ENCODE peak calls at places on chromosomes 6 and 20, in seven cellular contexts. J is SW480; F is stimulated activated CD4-positive, alpha-beta T cell treated with anti-CD3 and anti-CD28 coated beads, Interleukin-15, amount 100 ng/mL, for 1 hour; B is A549; Z is endothelial cell; X is fibroblast of pulmonary artery; N is ELR. P is an unnamed sample.
A peak's percentile ranks its signal among the peaks of the same experiment; 100 is the strongest.

GRCh38 chr20:59961423-59961822 is 3.2 kb downstream of the CDH26 start:
- DNase-seq in J (no peak), N (no peak), X (no peak), Z (no peak), B (no peak), F (no peak), P (no peak)

GRCh38 chr6:152225231-152225934 is 411.8 kb downstream of the SYNE1 start:
- DNase-seq in B (no peak), X (no peak), F (no peak), N (no peak), Z (no peak), J (no peak), P (no peak)

GRCh38 chr6:167292301-167293087 is 1.4 kb downstream of the UNC93A start:
- DNase-seq in X (no peak), J (no peak), N (no peak), F (no peak), B (no peak), Z (no peak), P (no peak)

GRCh38 chr6:100719883-100720682 is 161.0 kb downstream of the ASCC3 start:
- DNase-seq in B (peak; percentile 0), N (peak; percentile 52), X (peak; percentile 69), F (no peak), J (peak; percentile 9), Z (no peak), P (no peak)

GRCh38 chr20:24950128-24950835 is 1.2 kb downstream of the CST7 start:
- DNase-seq in J (no peak), N (no peak), B (no peak), X (no peak), Z (no peak), F (no peak), P (no peak)

GRCh38 chr6:39003072-39003471 is 45.5 kb upstream of the GLP1R start:
- DNase-seq in X (no peak), N (peak; percentile 6), F (no peak), B (no peak), J (peak; percentile 5), Z (peak; percentile 69), P (no peak)

GRCh38 chr6:167445568-167445967 is 120.7 kb downstream of the TTLL2 start:
- DNase-seq in B (no peak), N (no peak), X (no peak), J (no peak), F (no peak), Z (no peak), P (no peak)

GRCh38 chr6:27251672-27252251 is 4.3 kb downstream of the PRSS16 start:
- DNase-seq in Z (peak; percentile 90), B (peak; percentile 85), N (peak; percentile 52), J (peak; percentile 90), X (peak; percentile 62), F (peak; percentile 40), P (peak; percentile 79)

GRCh38 chr6:47111685-47112084 is 69.6 kb upstream of the ADGRF1 start:
- DNase-seq in Z (no peak), B (no peak), X (no peak), F (no peak), J (peak; percentile 49), N (peak; percentile 79), P (no peak)

GRCh38 chr6:13848553-13849150 is 34.3 kb upstream of the MCUR1 start:
- DNase-seq in J (no peak), Z (no peak), F (no peak), B (no peak), X (no peak), N (no peak), P (no peak)

GRCh38 chr6:1335367-1336037 is 23.6 kb downstream of the FOXQ1 start:
- DNase-seq in F (no peak), X (peak; percentile 71), J (peak; percentile 94), N (peak; percentile 93), Z (peak; percentile 23), B (no peak), P (no peak)

GRCh38 chr6:412146-412886 is 20.8 kb downstream of the IRF4 start:
- DNase-seq in F (no peak), J (no peak), X (no peak), B (no peak), Z (no peak), N (no peak), P (no peak)

GRCh38 chr6:25263602-25264001 is 15.6 kb upstream of the CARMIL1 start:
- DNase-seq in N (peak; percentile 51), J (no peak), X (no peak), F (no peak), Z (no peak), B (no peak), P (no peak)

GRCh38 chr20:51359401-51359800 is 183.1 kb downstream of the NFATC2 start:
- DNase-seq in Z (no peak), B (no peak), N (no peak), F (no peak), J (no peak), X (no peak), P (no peak)

GRCh38 chr20:59441860-59442810 is 141.7 kb downstream of the EDN3 start:
- DNase-seq in J (peak; percentile 60), X (no peak), F (no peak), B (no peak), Z (no peak), N (no peak), P (no peak)

GRCh38 chr6:11279213-11279780 is 46.8 kb upstream of the NEDD9 start:
- DNase-seq in B (no peak), N (no peak), J (no peak), X (no peak), Z (no peak), F (no peak), P (no peak)

GRCh38 chr6:14228571-14228970 is 111.0 kb downstream of the CD83 start:
- DNase-seq in X (peak; percentile 18), F (peak; percentile 12), J (no peak), N (peak; percentile 15), B (no peak), Z (no peak), P (no peak)

GRCh38 chr6:157604816-157605215 is 218.2 kb upstream of the SNX9 start:
- DNase-seq in X (no peak), B (no peak), F (no peak), Z (no peak), J (no peak), N (no peak), P (no peak)

GRCh38 chr6:4776493-4776966 is 326 bp downstream of the CDYL start:
- DNase-seq in J (no peak), Z (peak; percentile 61), F (peak; percentile 21), N (peak; percentile 69), X (no peak), B (no peak), P (no peak)

GRCh38 chr6:10205892-10206291 is 209.0 kb downstream of the TFAP2A start:
- DNase-seq in J (no peak), N (no peak), X (no peak), F (no peak), B (no peak), Z (no peak), P (no peak)

GRCh38 chr20:36421641-36422040 is 115.5 kb downstream of the DLGAP4 start:
- DNase-seq in X (no peak), J (no peak), F (no peak), N (no peak), Z (no peak), B (no peak), P (no peak)

GRCh38 chr6:156639023-156639728 is 138.0 kb upstream of the ARID1B start:
- DNase-seq in X (no peak), Z (no peak), J (no peak), F (no peak), B (no peak), N (no peak), P (no peak)

GRCh38 chr6:84770521-84770920 is 6.1 kb upstream of the TBX18 start:
- DNase-seq in X (no peak), F (no peak), B (no peak), Z (no peak), J (no peak), N (no peak), P (no peak)

P was measured in breast epithelium.